ENCODE peak calls at places on chromosome 19, in six cellular contexts. One of them, this sample, is unnamed. For H3K36me3, the result is how much of the 10 kb centered on the place peaks cover.

GRCh38 chr19:19459707-19460251 is 54.3 kb downstream of the GATAD2A start:
- DNase-seq in tibial nerve: no peak
- DNase-seq in uterus: no peak
- DNase-seq in colonic mucosa: no peak
- DNase-seq in CD4-positive, CD25-positive, alpha-beta regulatory T cell: peak
- DNase-seq in neural progenitor cell: no peak
- DNase-seq in this sample: no peak

GRCh38 chr19:35845215-35846037 is 6.9 kb downstream of the NPHS1 start:
- DNase-seq in neural progenitor cell: peak
- DNase-seq in tibial nerve: no peak
- DNase-seq in CD4-positive, CD25-positive, alpha-beta regulatory T cell: no peak
- DNase-seq in uterus: no peak
- DNase-seq in colonic mucosa: peak
- DNase-seq in this sample: peak

GRCh38 chr19:3039641-3040077 is 10.6 kb upstream of the TLE2 start:
- DNase-seq in tibial nerve: no peak
- DNase-seq in neural progenitor cell: peak
- DNase-seq in uterus: no peak
- DNase-seq in CD4-positive, CD25-positive, alpha-beta regulatory T cell: peak
- DNase-seq in colonic mucosa: no peak
- DNase-seq in this sample: no peak

GRCh38 chr19:48836089-48837017 is at the start of gene HSD17B14:
- DNase-seq in CD4-positive, CD25-positive, alpha-beta regulatory T cell: no peak
- DNase-seq in colonic mucosa: no peak
- DNase-seq in uterus: peak
- DNase-seq in neural progenitor cell: peak
- DNase-seq in tibial nerve: no peak
- DNase-seq in this sample: peak

GRCh38 chr19:21848706-21849105 is 12.7 kb upstream of the ZNF43 start:
- DNase-seq in CD4-positive, CD25-positive, alpha-beta regulatory T cell: no peak
- DNase-seq in neural progenitor cell: no peak
- DNase-seq in uterus: no peak
- DNase-seq in colonic mucosa: no peak
- DNase-seq in tibial nerve: no peak
- DNase-seq in this sample: no peak

GRCh38 chr19:50315773-50316448 is 13.3 kb downstream of the KCNC3 start:
- DNase-seq in uterus: no peak
- DNase-seq in neural progenitor cell: peak
- DNase-seq in CD4-positive, CD25-positive, alpha-beta regulatory T cell: no peak
- DNase-seq in tibial nerve: no peak
- DNase-seq in colonic mucosa: no peak
- DNase-seq in this sample: no peak

GRCh38 chr19:12346896-12347295 is 13.5 kb upstream of the ZNF563 start:
- DNase-seq in uterus: no peak
- DNase-seq in CD4-positive, CD25-positive, alpha-beta regulatory T cell: no peak
- DNase-seq in colonic mucosa: no peak
- DNase-seq in neural progenitor cell: no peak
- DNase-seq in tibial nerve: no peak
- DNase-seq in this sample: no peak

GRCh38 chr19:9673912-9674668 is 810 bp downstream of the ZNF562 start:
- DNase-seq in neural progenitor cell: no peak
- DNase-seq in colonic mucosa: peak
- DNase-seq in tibial nerve: no peak
- DNase-seq in uterus: no peak
- DNase-seq in CD4-positive, CD25-positive, alpha-beta regulatory T cell: no peak
- DNase-seq in this sample: no peak

GRCh38 chr19:11659612-11660011 is 62.3 kb downstream of the ZNF627 start:
- DNase-seq in neural progenitor cell: no peak
- DNase-seq in uterus: no peak
- DNase-seq in colonic mucosa: no peak
- DNase-seq in tibial nerve: no peak
- DNase-seq in CD4-positive, CD25-positive, alpha-beta regulatory T cell: no peak
- DNase-seq in this sample: no peak

GRCh38 chr19:1424182-1424955 is 13.8 kb upstream of the RPS15 start:
- DNase-seq in CD4-positive, CD25-positive, alpha-beta regulatory T cell: no peak
- DNase-seq in uterus: no peak
- DNase-seq in neural progenitor cell: no peak
- DNase-seq in colonic mucosa: no peak
- DNase-seq in tibial nerve: no peak
- DNase-seq in this sample: peak

GRCh38 chr19:55253842-55254624 is 4.8 kb downstream of the PPP6R1 start:
- DNase-seq in tibial nerve: no peak
- DNase-seq in neural progenitor cell: no peak
- DNase-seq in colonic mucosa: no peak
- DNase-seq in CD4-positive, CD25-positive, alpha-beta regulatory T cell: peak
- DNase-seq in uterus: no peak
- DNase-seq in this sample: no peak

GRCh38 chr19:53537523-53538377 is at the start of gene ZNF331:
- DNase-seq in tibial nerve: peak
- DNase-seq in colonic mucosa: peak
- DNase-seq in neural progenitor cell: peak
- DNase-seq in CD4-positive, CD25-positive, alpha-beta regulatory T cell: peak
- DNase-seq in uterus: peak
- DNase-seq in this sample: peak

GRCh38 chr19:4581381-4582111 is 22.1 kb upstream of the SEMA6B start:
- DNase-seq in colonic mucosa: no peak
- DNase-seq in uterus: no peak
- DNase-seq in tibial nerve: no peak
- DNase-seq in neural progenitor cell: peak
- DNase-seq in CD4-positive, CD25-positive, alpha-beta regulatory T cell: no peak
- DNase-seq in this sample: no peak

GRCh38 chr19:10603873-10604459 is 16.9 kb upstream of the AP1M2 start:
- DNase-seq in CD4-positive, CD25-positive, alpha-beta regulatory T cell: peak
- DNase-seq in neural progenitor cell: peak
- DNase-seq in uterus: no peak
- DNase-seq in tibial nerve: no peak
- DNase-seq in colonic mucosa: no peak
- DNase-seq in this sample: no peak

GRCh38 chr19:16340092-16340491 is 15.5 kb downstream of the KLF2 start:
- DNase-seq in tibial nerve: no peak
- DNase-seq in colonic mucosa: no peak
- DNase-seq in CD4-positive, CD25-positive, alpha-beta regulatory T cell: no peak
- DNase-seq in neural progenitor cell: no peak
- DNase-seq in uterus: no peak
- DNase-seq in this sample: no peak

GRCh38 chr19:47227347-47228167 is 3.4 kb downstream of the BBC3 start:
- DNase-seq in tibial nerve: peak
- DNase-seq in neural progenitor cell: peak
- DNase-seq in uterus: peak
- DNase-seq in CD4-positive, CD25-positive, alpha-beta regulatory T cell: peak
- DNase-seq in colonic mucosa: peak
- DNase-seq in this sample: peak

GRCh38 chr19:35291259-35291658 is 702 bp upstream of the MAG start:
- DNase-seq in tibial nerve: no peak
- DNase-seq in colonic mucosa: no peak
- DNase-seq in uterus: no peak
- DNase-seq in neural progenitor cell: no peak
- DNase-seq in CD4-positive, CD25-positive, alpha-beta regulatory T cell: no peak
- DNase-seq in this sample: no peak

GRCh38 chr19:14145381-14145780 is 9.0 kb upstream of the ASF1B start:
- DNase-seq in CD4-positive, CD25-positive, alpha-beta regulatory T cell: no peak
- DNase-seq in colonic mucosa: no peak
- DNase-seq in tibial nerve: no peak
- DNase-seq in neural progenitor cell: no peak
- DNase-seq in uterus: no peak
- DNase-seq in this sample: no peak

GRCh38 chr19:1267441-1268391 is 1.4 kb upstream of the CIRBP start:
- DNase-seq in neural progenitor cell: peak
- DNase-seq in tibial nerve: no peak
- DNase-seq in CD4-positive, CD25-positive, alpha-beta regulatory T cell: no peak
- DNase-seq in uterus: peak
- DNase-seq in colonic mucosa: no peak
- DNase-seq in this sample: no peak

GRCh38 chr19:10805758-10806247 is 30.2 kb downstream of the TMED1 start:
- DNase-seq in colonic mucosa: no peak
- DNase-seq in CD4-positive, CD25-positive, alpha-beta regulatory T cell: no peak
- DNase-seq in uterus: no peak
- DNase-seq in neural progenitor cell: no peak
- DNase-seq in tibial nerve: no peak
- DNase-seq in this sample: no peak

GRCh38 chr19:36097036-36097435 is 13.9 kb upstream of the OVOL3 start:
- DNase-seq in tibial nerve: no peak
- DNase-seq in colonic mucosa: no peak
- DNase-seq in uterus: no peak
- DNase-seq in neural progenitor cell: peak
- DNase-seq in CD4-positive, CD25-positive, alpha-beta regulatory T cell: no peak
- DNase-seq in this sample: no peak

GRCh38 chr19:29660835-29661234 is 4.4 kb upstream of the PLEKHF1 start:
- DNase-seq in neural progenitor cell: no peak
- DNase-seq in CD4-positive, CD25-positive, alpha-beta regulatory T cell: no peak
- DNase-seq in uterus: no peak
- DNase-seq in tibial nerve: no peak
- DNase-seq in colonic mucosa: no peak
- DNase-seq in this sample: no peak

GRCh38 chr19:29714953-29715694 is at the start of gene C19orf12:
- DNase-seq in uterus: peak
- DNase-seq in tibial nerve: no peak
- DNase-seq in colonic mucosa: peak
- DNase-seq in CD4-positive, CD25-positive, alpha-beta regulatory T cell: peak
- DNase-seq in neural progenitor cell: peak
- DNase-seq in this sample: peak

GRCh38 chr19:52494518-52494917 is 33.0 kb upstream of the ZNF808 start:
- DNase-seq in uterus: no peak
- DNase-seq in tibial nerve: no peak
- DNase-seq in colonic mucosa: no peak
- DNase-seq in neural progenitor cell: no peak
- DNase-seq in CD4-positive, CD25-positive, alpha-beta regulatory T cell: no peak
- DNase-seq in this sample: no peak

GRCh38 chr19:42547927-42548326 is 19.6 kb upstream of the CEACAM1 start:
- DNase-seq in uterus: no peak
- DNase-seq in tibial nerve: no peak
- DNase-seq in CD4-positive, CD25-positive, alpha-beta regulatory T cell: no peak
- DNase-seq in colonic mucosa: no peak
- DNase-seq in neural progenitor cell: no peak
- DNase-seq in this sample: no peak

GRCh38 chr19:23116802-23117571 is at the start of gene ZNF730:
- DNase-seq in colonic mucosa: peak
- DNase-seq in neural progenitor cell: peak
- DNase-seq in tibial nerve: peak
- DNase-seq in CD4-positive, CD25-positive, alpha-beta regulatory T cell: no peak
- DNase-seq in uterus: peak
- DNase-seq in this sample: peak

GRCh38 chr19:4555657-4556561 is 3.6 kb downstream of the SEMA6B start:
- DNase-seq in CD4-positive, CD25-positive, alpha-beta regulatory T cell: no peak
- DNase-seq in neural progenitor cell: no peak
- DNase-seq in colonic mucosa: peak
- DNase-seq in tibial nerve: no peak
- DNase-seq in uterus: no peak
- DNase-seq in this sample: peak

GRCh38 chr19:3154957-3155736 is 19.3 kb downstream of the GNA15 start:
- DNase-seq in neural progenitor cell: no peak
- DNase-seq in colonic mucosa: peak
- DNase-seq in CD4-positive, CD25-positive, alpha-beta regulatory T cell: peak
- DNase-seq in tibial nerve: no peak
- DNase-seq in uterus: peak
- DNase-seq in this sample: no peak

GRCh38 chr19:58330458-58330857 is 3.7 kb downstream of the ZSCAN22 start:
- DNase-seq in colonic mucosa: no peak
- DNase-seq in uterus: no peak
- DNase-seq in tibial nerve: no peak
- DNase-seq in neural progenitor cell: no peak
- DNase-seq in CD4-positive, CD25-positive, alpha-beta regulatory T cell: no peak
- DNase-seq in this sample: peak

GRCh38 chr19:2315818-2316353 is 7.9 kb upstream of the LINGO3 start:
- DNase-seq in colonic mucosa: peak
- DNase-seq in tibial nerve: peak
- DNase-seq in CD4-positive, CD25-positive, alpha-beta regulatory T cell: no peak
- DNase-seq in neural progenitor cell: peak
- DNase-seq in uterus: no peak
- DNase-seq in this sample: peak

GRCh38 chr19:48629599-48630288 is 7.4 kb downstream of the DBP start:
- DNase-seq in tibial nerve: no peak
- DNase-seq in neural progenitor cell: peak
- DNase-seq in uterus: peak
- DNase-seq in colonic mucosa: peak
- DNase-seq in CD4-positive, CD25-positive, alpha-beta regulatory T cell: no peak
- DNase-seq in this sample: peak

DNA sequence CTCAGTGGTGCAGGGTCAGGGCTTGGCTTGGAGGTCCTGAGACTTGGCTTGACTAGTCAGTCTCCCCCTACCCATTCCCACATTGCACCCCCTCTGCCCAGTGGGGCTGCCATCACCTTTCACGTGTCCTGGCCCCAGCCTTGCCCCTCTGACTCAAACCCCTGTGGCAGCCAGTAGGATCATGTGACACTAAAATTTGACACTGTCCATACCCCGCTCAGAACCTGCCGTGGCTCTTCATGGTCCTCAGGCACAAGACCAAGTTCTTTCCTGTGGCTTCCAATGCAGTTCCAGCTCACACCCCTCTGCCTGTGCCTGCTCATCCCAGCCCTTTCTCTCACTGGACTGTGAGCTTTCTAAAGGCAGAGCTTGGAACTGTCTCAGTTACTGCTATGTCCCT is 2.2 kb downstream of the PSMD8 start:
- DNase-seq in tibial nerve: no peak
- DNase-seq in colonic mucosa: no peak
- DNase-seq in uterus: no peak
- DNase-seq in neural progenitor cell: no peak
- DNase-seq in CD4-positive, CD25-positive, alpha-beta regulatory T cell: no peak
- DNase-seq in this sample: no peak
- H3K36me3 ChIP-seq in tibial nerve: under half
- H3K36me3 ChIP-seq in colonic mucosa: under half
- H3K36me3 ChIP-seq in uterus: under half
- H3K36me3 ChIP-seq in neural progenitor cell: under half
- H3K36me3 ChIP-seq in CD4-positive, CD25-positive, alpha-beta regulatory T cell: under half
- H3K36me3 ChIP-seq in this sample: under half

DNA sequence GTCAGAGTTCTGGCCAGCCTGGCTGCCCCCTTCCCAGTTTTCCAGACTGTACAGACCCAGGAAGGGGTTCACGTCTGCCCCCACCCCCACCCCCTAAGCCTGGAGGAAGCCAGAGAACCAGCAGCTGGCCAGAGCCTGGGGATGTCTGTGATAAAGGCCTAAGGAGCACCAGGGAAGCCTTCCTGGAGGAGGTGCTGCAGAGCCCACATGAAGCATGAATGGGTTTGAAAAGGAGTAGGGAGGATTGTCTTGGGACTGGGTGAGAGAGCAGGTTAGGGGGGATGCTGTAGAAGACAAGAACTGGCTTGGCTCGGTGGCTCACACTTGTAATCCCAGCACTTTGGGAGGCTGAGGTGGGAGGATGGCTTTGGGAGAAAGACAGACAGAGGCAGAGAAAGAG is 5.8 kb downstream of the SHKBP1 start:
- DNase-seq in colonic mucosa: no peak
- DNase-seq in CD4-positive, CD25-positive, alpha-beta regulatory T cell: no peak
- DNase-seq in neural progenitor cell: no peak
- DNase-seq in uterus: no peak
- DNase-seq in tibial nerve: no peak
- DNase-seq in this sample: no peak
- H3K36me3 ChIP-seq in colonic mucosa: under half
- H3K36me3 ChIP-seq in CD4-positive, CD25-positive, alpha-beta regulatory T cell: half or more
- H3K36me3 ChIP-seq in neural progenitor cell: under half
- H3K36me3 ChIP-seq in uterus: under half
- H3K36me3 ChIP-seq in tibial nerve: under half
- H3K36me3 ChIP-seq in this sample: under half

GRCh38 chr19:43966079-43966694 is 15.2 kb downstream of the ZNF221 start:
- DNase-seq in neural progenitor cell: no peak
- DNase-seq in colonic mucosa: no peak
- DNase-seq in CD4-positive, CD25-positive, alpha-beta regulatory T cell: no peak
- DNase-seq in tibial nerve: no peak
- DNase-seq in uterus: no peak
- DNase-seq in this sample: no peak
- H3K36me3 ChIP-seq in neural progenitor cell: half or more
- H3K36me3 ChIP-seq in colonic mucosa: under half
- H3K36me3 ChIP-seq in CD4-positive, CD25-positive, alpha-beta regulatory T cell: under half
- H3K36me3 ChIP-seq in tibial nerve: under half
- H3K36me3 ChIP-seq in uterus: under half
- H3K36me3 ChIP-seq in this sample: under half

GRCh38 chr19:44875666-44876418 is 15.2 kb upstream of the TOMM40 start:
- DNase-seq in CD4-positive, CD25-positive, alpha-beta regulatory T cell: no peak
- DNase-seq in tibial nerve: no peak
- DNase-seq in neural progenitor cell: no peak
- DNase-seq in uterus: no peak
- DNase-seq in colonic mucosa: peak
- DNase-seq in this sample: no peak
- H3K36me3 ChIP-seq in CD4-positive, CD25-positive, alpha-beta regulatory T cell: under half
- H3K36me3 ChIP-seq in tibial nerve: under half
- H3K36me3 ChIP-seq in neural progenitor cell: under half
- H3K36me3 ChIP-seq in uterus: under half
- H3K36me3 ChIP-seq in colonic mucosa: under half
- H3K36me3 ChIP-seq in this sample: under half